ENCODE peak calls at places on chromosomes 4 and X, in ten cellular contexts. C, P, S, A, W, X, B, I, T and N are unnamed samples.

GRCh38 chr4:17324431-17324830 is 187.5 kb downstream of the QDPR start:
- DNase-seq in S (peak), T (peak), X (no peak), W (no peak), P (peak), C (peak), B (no peak), I (peak), A (no peak), N (peak)

GRCh38 chrX:72081605-72082320 is 50.0 kb downstream of the RTL5 start:
- DNase-seq in X (no peak), S (no peak), W (no peak), T (no peak), C (no peak), P (no peak), I (no peak), B (no peak), A (no peak), N (no peak)

GRCh38 chr4:4270529-4270928 is 19.4 kb downstream of the LYAR start:
- DNase-seq in A (no peak), B (no peak), T (no peak), C (no peak), X (no peak), I (no peak), P (no peak), W (no peak), S (no peak), N (no peak)

GRCh38 chr4:136748165-136748564 is 784.1 kb downstream of the PCDH18 start:
- DNase-seq in W (no peak), B (no peak), I (no peak), A (no peak), C (no peak), P (no peak), S (no peak), X (no peak), T (no peak), N (no peak)

GRCh38 chr4:159006202-159006601 is 96.7 kb upstream of the RAPGEF2 start:
- DNase-seq in S (no peak), A (no peak), I (no peak), X (no peak), C (peak), B (no peak), T (no peak), W (no peak), P (no peak), N (no peak)

GRCh38 chrX:119667111-119667928 is 25.6 kb downstream of the SEPTIN6 start:
- DNase-seq in T (no peak), S (no peak), P (no peak), X (no peak), A (no peak), I (no peak), W (no peak), B (no peak), C (no peak), N (no peak)

GRCh38 chr4:8589831-8590545 is 2.6 kb upstream of the CPZ start:
- DNase-seq in T (no peak), I (no peak), W (no peak), X (peak), A (no peak), C (no peak), P (no peak), B (no peak), S (no peak), N (no peak)

GRCh38 chr4:121072836-121073362 is 564 bp upstream of the NDNF start:
- DNase-seq in T (peak), B (no peak), S (no peak), P (no peak), I (no peak), A (no peak), C (no peak), W (no peak), X (peak), N (peak)

GRCh38 chr4:184123009-184123408 is 94.7 kb downstream of the ENPP6 start:
- DNase-seq in P (no peak), X (no peak), I (no peak), T (no peak), C (no peak), A (no peak), S (no peak), W (no peak), B (no peak), N (no peak)

GRCh38 chrX:123610915-123611314 is 121.9 kb downstream of the THOC2 start:
- DNase-seq in S (no peak), C (no peak), I (no peak), W (no peak), B (no peak), A (no peak), P (no peak), T (no peak), X (no peak), N (no peak)

GRCh38 chr4:174089711-174090110 is 193.8 kb downstream of the FBXO8 start:
- DNase-seq in B (no peak), T (no peak), C (no peak), I (no peak), W (no peak), S (no peak), A (no peak), P (no peak), X (no peak), N (no peak)

GRCh38 chr4:37725718-37726117 is 39.5 kb upstream of the RELL1 start:
- DNase-seq in X (no peak), P (no peak), A (no peak), I (no peak), W (no peak), C (no peak), B (no peak), S (no peak), T (no peak), N (no peak)

GRCh38 chr4:26346203-26346620 is 25.4 kb downstream of the RBPJ start:
- DNase-seq in A (no peak), X (no peak), P (no peak), B (no peak), S (no peak), T (peak), I (no peak), C (no peak), W (no peak), N (no peak)

GRCh38 chrX:119008122-119008744 is 33.8 kb downstream of the LONRF3 start:
- DNase-seq in S (peak), P (peak), T (no peak), I (no peak), A (peak), X (no peak), C (peak), B (no peak), W (no peak), N (no peak)

GRCh38 chr4:3387154-3387942 is 54.4 kb upstream of the HGFAC start:
- DNase-seq in C (no peak), P (no peak), B (no peak), W (no peak), A (no peak), X (peak), T (no peak), S (no peak), I (no peak), N (no peak)

GRCh38 chr4:52869196-52869595 is 7.1 kb downstream of the RASL11B start:
- DNase-seq in I (no peak), B (peak), A (peak), W (peak), X (peak), C (no peak), T (no peak), P (no peak), S (no peak), N (no peak)

GRCh38 chrX:10597871-10598270 is 22.5 kb downstream of the MID1 start:
- DNase-seq in B (peak), A (no peak), I (no peak), X (no peak), S (no peak), T (no peak), C (no peak), W (no peak), P (no peak), N (no peak)